ENCODE peak calls at places on chromosomes 6 and 20, in nine cellular contexts. E is tibial artery, T is colonic mucosa, Y is heart left ventricle, J is left ventricle myocardium inferior, W is A673, F is lung, C is lower lobe of right lung, R is ovary. N is an unnamed sample.
A peak's percentile ranks its signal among the peaks of the same experiment; 100 is the strongest.

GRCh38 chr6:167672738-167673137 is 154.0 kb upstream of the AFDN start:
- DNase-seq in E (no peak), T (no peak), Y (no peak), J (no peak), W (no peak), F (no peak), C (no peak), R (no peak), N (no peak)

GRCh38 chr6:110485461-110485860 is 9.0 kb upstream of the SLC22A16 start:
- DNase-seq in E (no peak), T (no peak), Y (no peak), J (no peak), W (no peak), F (no peak), C (no peak), R (no peak), N (no peak)

GRCh38 chr20:17933711-17934110 is 34.9 kb downstream of the SNX5 start:
- DNase-seq in E (no peak), T (no peak), Y (no peak), J (no peak), W (no peak), F (no peak), C (no peak), R (no peak), N (no peak)

GRCh38 chr6:95785785-95786184 is 208.4 kb downstream of the MANEA start:
- DNase-seq in E (no peak), T (no peak), Y (no peak), J (no peak), W (no peak), F (no peak), C (no peak), R (no peak), N (no peak)

GRCh38 chr20:17895641-17896246 is 72.8 kb downstream of the SNX5 start:
- DNase-seq in E (peak; percentile 65), T (no peak), Y (peak; percentile 81), J (peak; percentile 72), W (no peak), F (peak; percentile 55), C (peak; percentile 82), R (peak; percentile 74), N (peak; percentile 60)

GRCh38 chr6:119079288-119079809 is 885 bp upstream of the FAM184A start:
- DNase-seq in E (peak; percentile 31), T (no peak), Y (no peak), J (no peak), W (peak; percentile 26), F (no peak), C (no peak), R (no peak), N (no peak)

GRCh38 chr6:83127258-83127657 is 59.8 kb downstream of the DOP1A start:
- DNase-seq in E (no peak), T (no peak), Y (no peak), J (no peak), W (no peak), F (no peak), C (no peak), R (no peak), N (no peak)

GRCh38 chr6:2938004-2938631 is 33.2 kb downstream of the SERPINB6 start:
- DNase-seq in E (no peak), T (peak; percentile 29), Y (no peak), J (no peak), W (no peak), F (no peak), C (no peak), R (no peak), N (no peak)

GRCh38 chr20:64003970-64004725 is 23.2 kb downstream of the PRPF6 start:
- DNase-seq in E (no peak), T (no peak), Y (no peak), J (no peak), W (no peak), F (no peak), C (no peak), R (no peak), N (no peak)

GRCh38 chr6:39251406-39251805 is 22.1 kb upstream of the KCNK5 start:
- DNase-seq in E (no peak), T (no peak), Y (no peak), J (no peak), W (no peak), F (peak; percentile 38), C (no peak), R (no peak), N (no peak)

GRCh38 chr6:56767435-56767834 is 124.7 kb upstream of the DST start:
- DNase-seq in E (no peak), T (no peak), Y (no peak), J (no peak), W (no peak), F (no peak), C (no peak), R (no peak), N (no peak)

GRCh38 chr6:33329058-33329457 is 11.5 kb upstream of the ZBTB22 start:
- DNase-seq in E (no peak), T (no peak), Y (no peak), J (no peak), W (no peak), F (no peak), C (no peak), R (no peak), N (no peak)

GRCh38 chr6:31035862-31036497 is 25.7 kb downstream of the MUC22 start:
- DNase-seq in E (no peak), T (no peak), Y (no peak), J (no peak), W (no peak), F (no peak), C (no peak), R (no peak), N (no peak)

GRCh38 chr20:58692579-58693225 is at the start of gene NPEPL1:
- DNase-seq in E (no peak), T (peak; percentile 65), Y (peak; percentile 88), J (peak; percentile 75), W (peak; percentile 71), F (peak; percentile 56), C (peak; percentile 85), R (peak; percentile 61), N (peak; percentile 61)

GRCh38 chr6:69735029-69735428 is 61.8 kb downstream of the LMBRD1 start:
- DNase-seq in E (no peak), T (no peak), Y (no peak), J (no peak), W (no peak), F (no peak), C (no peak), R (no peak), N (no peak)

GRCh38 chr6:14638932-14639875 is 521.6 kb downstream of the CD83 start:
- DNase-seq in E (no peak), T (peak; percentile 36), Y (peak; percentile 75), J (peak; percentile 52), W (peak; percentile 70), F (no peak), C (no peak), R (no peak), N (no peak)

GRCh38 chr20:17651761-17652388 is 30.2 kb downstream of the RRBP1 start:
- DNase-seq in E (peak; percentile 13), T (no peak), Y (no peak), J (no peak), W (no peak), F (no peak), C (no peak), R (no peak), N (no peak)

GRCh38 chr6:163355471-163355991 is 59.0 kb upstream of the QKI start:
- DNase-seq in E (peak; percentile 72), T (peak; percentile 34), Y (peak; percentile 87), J (peak; percentile 78), W (peak; percentile 64), F (peak; percentile 56), C (peak; percentile 75), R (no peak), N (no peak)

DNA sequence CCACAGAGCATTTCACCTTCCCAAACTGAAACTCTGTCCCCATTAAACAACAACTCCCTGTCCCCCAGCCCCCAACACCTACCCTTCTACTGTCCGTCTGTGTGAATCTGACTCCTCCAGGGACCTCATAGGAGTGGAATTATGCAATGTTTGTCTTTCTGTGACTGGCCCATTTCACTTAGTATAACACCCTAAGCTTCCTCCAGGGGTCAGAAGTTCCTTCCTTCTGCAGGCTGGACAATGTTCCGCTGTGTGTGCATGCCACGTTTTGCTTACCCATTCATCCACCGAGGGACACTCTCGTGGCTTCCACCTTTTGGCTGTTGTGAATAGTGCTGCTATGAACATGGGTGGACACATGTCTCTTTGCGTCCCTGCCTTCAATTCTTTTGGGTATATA is 37.6 kb upstream of the MPC1 start:
- DNase-seq in E (no peak), T (no peak), Y (no peak), J (no peak), W (no peak), F (no peak), C (no peak), R (no peak), N (no peak)
- TF ChIP-seq CTCF in E (no peak), T (no peak), Y (no peak), J (peak; percentile 33), W (no peak), F (no peak), C (peak; percentile 19), R (no peak), N (peak; percentile 69)

GRCh38 chr20:21099653-21100589 is 6.2 kb downstream of the LINC00237 start:
- DNase-seq in E (peak; percentile 29), T (peak; percentile 45), Y (peak; percentile 72), J (peak; percentile 40), W (peak; percentile 60), F (peak; percentile 45), C (peak; percentile 80), R (no peak), N (peak; percentile 18)
- H3K27ac ChIP-seq in E (no peak overlapping the region), T (no peak overlapping the region), Y (no peak overlapping the region), J (no peak overlapping the region), W (no peak overlapping the region), F (no peak overlapping the region), C (peak overlapping the region; percentile 74), R (no peak overlapping the region), N (peak overlapping the region; percentile 18)

GRCh38 chr20:10239954-10240353 is 21.3 kb downstream of the SNAP25 start:
- DNase-seq in E (no peak), T (peak; percentile 56), Y (no peak), J (no peak), W (peak; percentile 56), F (peak; percentile 67), C (peak; percentile 74), R (no peak), N (no peak)

GRCh38 chr20:10242166-10242565 is 23.5 kb downstream of the SNAP25 start:
- DNase-seq in E (no peak), T (no peak), Y (no peak), J (no peak), W (no peak), F (no peak), C (no peak), R (no peak), N (no peak)

GRCh38 chr20:10236540-10237533 is 18.2 kb downstream of the SNAP25 start:
- DNase-seq in E (no peak), T (no peak), Y (no peak), J (no peak), W (no peak), F (no peak), C (no peak), R (no peak), N (no peak)

GRCh38 chr20:10240655-10241054 is 22.0 kb downstream of the SNAP25 start:
- DNase-seq in E (no peak), T (no peak), Y (no peak), J (no peak), W (no peak), F (no peak), C (no peak), R (no peak), N (no peak)
- TF ChIP-seq CTCF in E (no peak), T (no peak), Y (no peak), J (no peak), W (no peak), F (no peak), C (no peak), R (no peak), N (no peak)

GRCh38 chr20:41287327-41287726 is 30.2 kb downstream of the ZHX3 start:
- DNase-seq in E (no peak), T (no peak), Y (no peak), J (no peak), W (no peak), F (no peak), C (no peak), R (no peak), N (no peak)
- H3K27ac ChIP-seq in E (no peak overlapping the region), T (no peak overlapping the region), Y (no peak overlapping the region), J (no peak overlapping the region), W (no peak overlapping the region), F (no peak overlapping the region), C (no peak overlapping the region), R (no peak overlapping the region), N (no peak overlapping the region)

N was measured in dorsolateral prefrontal cortex.